ENCODE peak calls at places on chromosomes 7 and 10, in four cellular contexts. One of them, this sample, is unnamed.

GRCh38 chr10:96608262-96608661 is 21.4 kb upstream of the TM9SF3 start:
- DNase-seq in colonic mucosa: peak; percentile 53
- DNase-seq in stomach: no peak
- DNase-seq in esophagus squamous epithelium: no peak
- DNase-seq in this sample: no peak

GRCh38 chr7:149415391-149416068 is 45.3 kb downstream of the ZNF777 start:
- DNase-seq in esophagus squamous epithelium: no peak
- DNase-seq in colonic mucosa: no peak
- DNase-seq in stomach: no peak
- DNase-seq in this sample: no peak

GRCh38 chr7:145105561-145105960 is 269.7 kb upstream of the TPK1 start:
- DNase-seq in colonic mucosa: no peak
- DNase-seq in esophagus squamous epithelium: no peak
- DNase-seq in stomach: no peak
- DNase-seq in this sample: no peak

GRCh38 chr7:83976302-83976701 is 218.3 kb downstream of the SEMA3A start:
- DNase-seq in colonic mucosa: no peak
- DNase-seq in esophagus squamous epithelium: no peak
- DNase-seq in stomach: no peak
- DNase-seq in this sample: no peak

GRCh38 chr7:106425017-106425719 is 140.4 kb upstream of the NAMPT start:
- DNase-seq in colonic mucosa: peak; percentile 59
- DNase-seq in stomach: peak; percentile 78
- DNase-seq in esophagus squamous epithelium: peak; percentile 17
- DNase-seq in this sample: peak; percentile 97

GRCh38 chr10:19683965-19684364 is 132.3 kb upstream of the PLXDC2 start:
- DNase-seq in colonic mucosa: no peak
- DNase-seq in esophagus squamous epithelium: no peak
- DNase-seq in stomach: no peak
- DNase-seq in this sample: no peak

GRCh38 chr7:1114505-1114904 is 26.6 kb downstream of the GPER1 start:
- DNase-seq in colonic mucosa: no peak
- DNase-seq in stomach: no peak
- DNase-seq in esophagus squamous epithelium: no peak
- DNase-seq in this sample: no peak

GRCh38 chr10:126420571-126421275 is 32.4 kb upstream of the ADAM12 start:
- DNase-seq in colonic mucosa: no peak
- DNase-seq in stomach: no peak
- DNase-seq in esophagus squamous epithelium: no peak
- DNase-seq in this sample: no peak

GRCh38 chr7:48384180-48384752 is 213.0 kb downstream of the ABCA13 start:
- DNase-seq in esophagus squamous epithelium: no peak
- DNase-seq in colonic mucosa: no peak
- DNase-seq in stomach: no peak
- DNase-seq in this sample: no peak

GRCh38 chr7:26439502-26440252 is 148.0 kb downstream of the SNX10 start:
- DNase-seq in esophagus squamous epithelium: no peak
- DNase-seq in stomach: no peak
- DNase-seq in colonic mucosa: no peak
- DNase-seq in this sample: no peak

GRCh38 chr10:70418229-70418628 is 14.3 kb downstream of the EIF4EBP2 start:
- DNase-seq in colonic mucosa: no peak
- DNase-seq in esophagus squamous epithelium: no peak
- DNase-seq in stomach: no peak
- DNase-seq in this sample: no peak

GRCh38 chr7:135930565-135931423 is 46.4 kb downstream of the MTPN start:
- DNase-seq in esophagus squamous epithelium: no peak
- DNase-seq in colonic mucosa: no peak
- DNase-seq in stomach: no peak
- DNase-seq in this sample: peak; percentile 78

GRCh38 chr10:14093735-14094484 is 236.8 kb downstream of the FRMD4A start:
- DNase-seq in esophagus squamous epithelium: no peak
- DNase-seq in colonic mucosa: no peak
- DNase-seq in stomach: no peak
- DNase-seq in this sample: no peak

GRCh38 chr7:17832242-17832641 is 108.1 kb downstream of the SNX13 start:
- DNase-seq in stomach: no peak
- DNase-seq in colonic mucosa: no peak
- DNase-seq in esophagus squamous epithelium: no peak
- DNase-seq in this sample: no peak

GRCh38 chr7:148699024-148699771 is 495 bp downstream of the CUL1 start:
- DNase-seq in stomach: peak; percentile 57
- DNase-seq in colonic mucosa: peak; percentile 37
- DNase-seq in esophagus squamous epithelium: no peak
- DNase-seq in this sample: no peak

GRCh38 chr10:122659651-122660050 is 40.0 kb downstream of the C10orf120 start:
- DNase-seq in colonic mucosa: no peak
- DNase-seq in esophagus squamous epithelium: no peak
- DNase-seq in stomach: no peak
- DNase-seq in this sample: no peak

GRCh38 chr7:138814806-138815332 is 16.9 kb upstream of the ATP6V0A4 start:
- DNase-seq in esophagus squamous epithelium: no peak
- DNase-seq in colonic mucosa: no peak
- DNase-seq in stomach: no peak
- DNase-seq in this sample: no peak

GRCh38 chr10:35140126-35140525 is 13.5 kb downstream of the CREM start:
- DNase-seq in esophagus squamous epithelium: no peak
- DNase-seq in stomach: no peak
- DNase-seq in colonic mucosa: no peak
- DNase-seq in this sample: no peak

GRCh38 chr10:123642697-123643096 is 23.5 kb upstream of the GPR26 start:
- DNase-seq in stomach: peak; percentile 10
- DNase-seq in esophagus squamous epithelium: no peak
- DNase-seq in colonic mucosa: no peak
- DNase-seq in this sample: peak; percentile 87

GRCh38 chr10:8037941-8038894 is 16.3 kb upstream of the GATA3 start:
- DNase-seq in stomach: no peak
- DNase-seq in esophagus squamous epithelium: no peak
- DNase-seq in colonic mucosa: no peak
- DNase-seq in this sample: no peak

GRCh38 chr7:44386139-44386913 is 60.9 kb upstream of the CAMK2B start:
- DNase-seq in colonic mucosa: peak; percentile 10
- DNase-seq in esophagus squamous epithelium: no peak
- DNase-seq in stomach: peak; percentile 21
- DNase-seq in this sample: peak; percentile 87

GRCh38 chr10:12984165-12984747 is 17.3 kb downstream of the CCDC3 start:
- DNase-seq in esophagus squamous epithelium: no peak
- DNase-seq in stomach: no peak
- DNase-seq in colonic mucosa: no peak
- DNase-seq in this sample: no peak

GRCh38 chr7:158828343-158829020 is 827 bp downstream of the ESYT2 start:
- DNase-seq in colonic mucosa: peak; percentile 55
- DNase-seq in stomach: peak; percentile 56
- DNase-seq in esophagus squamous epithelium: no peak
- DNase-seq in this sample: peak; percentile 90

GRCh38 chr10:97539523-97540200 is 32.9 kb upstream of the ANKRD2 start:
- DNase-seq in esophagus squamous epithelium: no peak
- DNase-seq in colonic mucosa: no peak
- DNase-seq in stomach: no peak
- DNase-seq in this sample: no peak

GRCh38 chr10:19788075-19788686 is 28.1 kb upstream of the PLXDC2 start:
- DNase-seq in esophagus squamous epithelium: no peak
- DNase-seq in stomach: no peak
- DNase-seq in colonic mucosa: peak; percentile 34
- DNase-seq in this sample: no peak

GRCh38 chr10:110637558-110638053 is 6.5 kb upstream of the RBM20 start:
- DNase-seq in stomach: no peak
- DNase-seq in colonic mucosa: no peak
- DNase-seq in esophagus squamous epithelium: no peak
- DNase-seq in this sample: no peak

DNA sequence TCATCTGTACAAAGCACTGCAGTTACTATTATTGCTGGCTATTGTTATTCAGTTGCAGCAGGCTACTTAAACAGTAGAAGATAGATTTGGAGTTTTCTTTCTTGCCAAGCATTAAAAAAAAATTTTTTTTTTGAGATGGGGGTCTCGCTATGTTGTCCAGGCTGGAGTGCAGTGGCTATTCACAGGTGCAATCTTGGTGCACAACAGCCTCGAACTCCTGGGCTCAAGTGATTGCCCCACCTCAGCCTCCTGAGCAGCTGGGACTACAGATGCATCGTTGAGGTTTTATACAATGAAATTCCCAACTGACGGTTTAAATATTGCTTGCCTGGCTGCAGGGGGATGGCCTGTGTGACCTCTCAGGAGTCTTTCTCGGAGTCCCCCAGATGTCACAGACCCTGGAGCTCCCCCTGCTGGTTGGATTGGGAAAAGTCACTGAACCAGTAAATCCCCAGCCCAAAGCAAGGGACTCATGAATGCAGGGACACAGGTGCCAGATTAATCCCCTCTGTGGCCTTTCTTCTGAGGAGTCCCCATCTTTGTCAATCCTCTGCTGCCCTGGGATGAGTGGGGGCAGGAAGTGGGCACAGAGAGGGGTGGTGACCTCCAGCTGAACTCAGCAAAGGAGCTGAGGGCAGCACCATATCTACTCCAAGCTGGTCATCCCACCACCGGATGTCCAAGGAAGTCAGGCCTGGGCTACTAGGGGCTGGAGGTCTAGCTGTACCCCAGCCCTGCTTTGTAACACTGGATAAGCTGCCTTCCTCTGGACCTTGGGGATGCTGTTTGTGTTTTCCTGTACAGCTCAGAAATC is 149.6 kb downstream of the C10orf105 start:
- DNase-seq in esophagus squamous epithelium: no peak
- DNase-seq in colonic mucosa: peak; percentile 87
- DNase-seq in stomach: peak; percentile 79
- DNase-seq in this sample: peak; percentile 94
- H3K27ac ChIP-seq in esophagus squamous epithelium: no peak overlapping the region
- H3K27ac ChIP-seq in colonic mucosa: no peak overlapping the region
- H3K27ac ChIP-seq in stomach: no peak overlapping the region
- H3K27ac ChIP-seq in this sample: no peak overlapping the region

GRCh38 chr10:129956902-129957673 is 7.0 kb downstream of the EBF3 start:
- DNase-seq in colonic mucosa: no peak
- DNase-seq in esophagus squamous epithelium: no peak
- DNase-seq in stomach: no peak
- DNase-seq in this sample: no peak

GRCh38 chr10:129958686-129959543 is 5.2 kb downstream of the EBF3 start:
- DNase-seq in esophagus squamous epithelium: no peak
- DNase-seq in stomach: peak; percentile 20
- DNase-seq in colonic mucosa: no peak
- DNase-seq in this sample: no peak

GRCh38 chr10:129956285-129956649 is 7.8 kb downstream of the EBF3 start:
- DNase-seq in esophagus squamous epithelium: no peak
- DNase-seq in colonic mucosa: no peak
- DNase-seq in stomach: no peak
- DNase-seq in this sample: no peak

GRCh38 chr10:129959544-129960492 is 4.3 kb downstream of the EBF3 start:
- DNase-seq in esophagus squamous epithelium: no peak
- DNase-seq in colonic mucosa: no peak
- DNase-seq in stomach: peak; percentile 15
- DNase-seq in this sample: no peak

GRCh38 chr10:129958118-129958685 is 5.9 kb downstream of the EBF3 start:
- DNase-seq in colonic mucosa: no peak
- DNase-seq in esophagus squamous epithelium: no peak
- DNase-seq in stomach: no peak
- DNase-seq in this sample: no peak
- H3K4me3 ChIP-seq in colonic mucosa: no peak overlapping the region
- H3K4me3 ChIP-seq in esophagus squamous epithelium: no peak overlapping the region
- H3K4me3 ChIP-seq in stomach: peak overlapping the region; percentile 41
- H3K4me3 ChIP-seq in this sample: peak overlapping the region; percentile 61

GRCh38 chr10:80160361-80161128 is 28.0 kb downstream of the PLAC9 start:
- DNase-seq in colonic mucosa: no peak
- DNase-seq in stomach: no peak
- DNase-seq in esophagus squamous epithelium: no peak
- DNase-seq in this sample: no peak

GRCh38 chr10:80159166-80159888 is 26.8 kb downstream of the PLAC9 start:
- DNase-seq in colonic mucosa: no peak
- DNase-seq in esophagus squamous epithelium: no peak
- DNase-seq in stomach: no peak
- DNase-seq in this sample: no peak

GRCh38 chr10:80158126-80158525 is 25.6 kb downstream of the PLAC9 start:
- DNase-seq in stomach: no peak
- DNase-seq in esophagus squamous epithelium: no peak
- DNase-seq in colonic mucosa: no peak
- DNase-seq in this sample: no peak

GRCh38 chr10:80157561-80157960 is 25.0 kb downstream of the PLAC9 start:
- DNase-seq in stomach: no peak
- DNase-seq in esophagus squamous epithelium: no peak
- DNase-seq in colonic mucosa: no peak
- DNase-seq in this sample: no peak

DNA sequence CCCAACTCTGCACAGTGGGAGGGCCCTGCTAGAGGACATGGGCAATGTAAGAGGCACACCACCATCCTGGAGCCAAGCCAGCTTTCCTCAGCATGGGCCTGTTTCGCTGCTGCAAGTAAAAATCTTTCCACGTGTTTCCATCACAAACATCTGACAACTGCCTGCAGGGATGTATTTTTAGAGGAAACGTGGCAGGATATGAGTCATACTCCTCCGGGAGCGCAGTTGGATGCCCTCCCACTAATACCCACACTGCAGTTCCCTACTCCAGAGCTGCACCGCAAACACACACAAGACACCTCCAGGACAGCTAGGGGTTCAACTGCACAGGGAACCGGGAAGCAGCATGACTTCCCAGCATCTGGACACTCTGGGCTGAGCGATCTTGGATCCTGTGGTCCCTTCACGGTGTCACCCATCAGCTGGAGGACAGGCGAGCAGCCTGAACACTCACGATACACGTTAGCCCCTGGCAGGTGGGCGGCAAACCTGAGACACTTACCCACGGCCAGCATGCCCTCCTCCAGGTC is 26.1 kb downstream of the PLAC9 start:
- DNase-seq in stomach: peak; percentile 64
- DNase-seq in colonic mucosa: peak; percentile 59
- DNase-seq in esophagus squamous epithelium: peak; percentile 33
- DNase-seq in this sample: peak; percentile 96
- TF ChIP-seq CTCF in stomach: no peak
- TF ChIP-seq CTCF in colonic mucosa: no peak
- TF ChIP-seq CTCF in esophagus squamous epithelium: no peak
- TF ChIP-seq CTCF in this sample: no peak

GRCh38 chr7:4806983-4807625 is 31.7 kb downstream of the AP5Z1 start:
- DNase-seq in esophagus squamous epithelium: no peak
- DNase-seq in stomach: no peak
- DNase-seq in colonic mucosa: no peak
- DNase-seq in this sample: no peak

GRCh38 chr7:4805110-4805978 is 29.9 kb downstream of the AP5Z1 start:
- DNase-seq in colonic mucosa: no peak
- DNase-seq in stomach: no peak
- DNase-seq in esophagus squamous epithelium: no peak
- DNase-seq in this sample: no peak

GRCh38 chr7:4807708-4808420 is 32.4 kb downstream of the AP5Z1 start:
- DNase-seq in colonic mucosa: no peak
- DNase-seq in stomach: no peak
- DNase-seq in esophagus squamous epithelium: no peak
- DNase-seq in this sample: no peak

GRCh38 chr7:4803397-4804241 is 28.2 kb downstream of the AP5Z1 start:
- DNase-seq in esophagus squamous epithelium: no peak
- DNase-seq in colonic mucosa: no peak
- DNase-seq in stomach: no peak
- DNase-seq in this sample: no peak

DNA sequence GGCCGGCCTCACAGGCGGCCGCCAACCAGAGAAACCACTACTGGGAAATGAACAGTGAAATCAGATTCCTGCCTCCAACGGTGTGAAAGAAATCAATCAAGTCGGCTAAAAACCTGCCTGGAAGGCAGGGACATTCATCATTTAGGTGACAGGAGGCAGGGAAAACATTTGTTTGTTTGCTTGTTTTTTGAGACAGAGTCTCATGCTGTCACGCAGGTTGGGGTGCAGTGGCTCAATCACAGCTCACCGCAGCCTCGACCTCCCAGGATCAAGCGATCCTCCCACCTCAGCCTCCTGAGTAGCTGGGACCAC is 30.5 kb downstream of the AP5Z1 start:
- DNase-seq in stomach: no peak
- DNase-seq in esophagus squamous epithelium: no peak
- DNase-seq in colonic mucosa: no peak
- DNase-seq in this sample: no peak
- H3K27ac ChIP-seq in stomach: no peak overlapping the region
- H3K27ac ChIP-seq in esophagus squamous epithelium: no peak overlapping the region
- H3K27ac ChIP-seq in colonic mucosa: no peak overlapping the region
- H3K27ac ChIP-seq in this sample: no peak overlapping the region